ENCODE peak calls at places on chromosomes 7 and 10, in five cellular contexts. C, Z, Q, V and U are unnamed samples.
A peak's percentile ranks its signal among the peaks of the same experiment; 100 is the strongest.

GRCh38 chr10:4121531-4122380 is 336.7 kb upstream of the KLF6 start:
- DNase-seq in C (no peak), Z (no peak), Q (no peak), V (no peak), U (no peak)

GRCh38 chr7:49174396-49174795 is 250.0 kb downstream of the CDC14C start:
- DNase-seq in C (no peak), Z (no peak), Q (peak; percentile 61), V (no peak), U (no peak)

GRCh38 chr7:121019018-121019417 is 30.5 kb downstream of the CPED1 start:
- DNase-seq in C (no peak), Z (no peak), Q (no peak), V (no peak), U (no peak)

GRCh38 chr7:1859266-1860035 is 189.4 kb downstream of the ELFN1 start:
- DNase-seq in C (no peak), Z (no peak), Q (no peak), V (no peak), U (no peak)

GRCh38 chr10:82419981-82420380 is 545.0 kb downstream of the NRG3 start:
- DNase-seq in C (no peak), Z (no peak), Q (no peak), V (no peak), U (no peak)

GRCh38 chr7:155252388-155252957 is 45.2 kb upstream of the INSIG1 start:
- DNase-seq in C (no peak), Z (no peak), Q (no peak), V (no peak), U (no peak)

GRCh38 chr10:31657471-31657844 is 271.2 kb downstream of the ARHGAP12 start:
- DNase-seq in C (no peak), Z (no peak), Q (no peak), V (no peak), U (no peak)

GRCh38 chr7:17506090-17506489 is 207.6 kb downstream of the AHR start:
- DNase-seq in C (peak; percentile 25), Z (no peak), Q (peak; percentile 18), V (no peak), U (no peak)

GRCh38 chr7:45387837-45388236 is 186.3 kb upstream of the ADCY1 start:
- DNase-seq in C (no peak), Z (no peak), Q (no peak), V (no peak), U (no peak)

GRCh38 chr7:137670521-137671064 is 176.2 kb downstream of the DGKI start:
- DNase-seq in C (no peak), Z (no peak), Q (peak; percentile 55), V (no peak), U (no peak)

GRCh38 chr10:62577666-62578291 is 203.6 kb downstream of the ZNF365 start:
- DNase-seq in C (no peak), Z (no peak), Q (no peak), V (no peak), U (no peak)

GRCh38 chr10:1047937-1048336 is 982 bp downstream of the IDI1 start:
- DNase-seq in C (no peak), Z (no peak), Q (no peak), V (no peak), U (no peak)

GRCh38 chr10:120945801-120946302 is 94.7 kb downstream of the WDR11 start:
- DNase-seq in C (no peak), Z (no peak), Q (peak; percentile 31), V (no peak), U (no peak)